ENCODE peak calls at places on chromosomes 6 and 20, in six cellular contexts. F is NCI-H1105, Z is PC-9, M is hypothalamus, N is NCI-H2171 treated with DMSO at 0.1 percent for 48 hours, E is EL. X is an unnamed sample.
A peak's percentile ranks its signal among the peaks of the same experiment; 100 is the strongest.

GRCh38 chr6:43093361-43094289 is 17.5 kb downstream of the PTK7 start:
- DNase-seq in F (no peak), Z (no peak), M (no peak), N (no peak), E (peak; percentile 88), X (no peak)

GRCh38 chr20:17024513-17025105 is 202.2 kb upstream of the PCSK2 start:
- DNase-seq in F (no peak), Z (no peak), M (no peak), N (no peak), E (peak; percentile 46), X (no peak)

GRCh38 chr6:43838276-43839036 is 68.4 kb downstream of the VEGFA start:
- DNase-seq in F (no peak), Z (peak; percentile 39), M (no peak), N (no peak), E (peak; percentile 81), X (no peak)

GRCh38 chr20:32535316-32535952 is 49.7 kb downstream of the NOL4L start:
- DNase-seq in F (peak; percentile 64), Z (no peak), M (no peak), N (peak; percentile 96), E (no peak), X (peak; percentile 95)

GRCh38 chr6:141946502-141946901 is 186.2 kb upstream of the GJE1 start:
- DNase-seq in F (no peak), Z (no peak), M (no peak), N (no peak), E (no peak), X (no peak)

GRCh38 chr20:64030371-64031134 is 5.4 kb upstream of the C20orf204 start:
- DNase-seq in F (no peak), Z (no peak), M (no peak), N (no peak), E (no peak), X (no peak)

GRCh38 chr6:42694586-42694985 is 27.8 kb downstream of the PRPH2 start:
- DNase-seq in F (no peak), Z (peak; percentile 47), M (no peak), N (no peak), E (peak; percentile 84), X (no peak)

GRCh38 chr20:20003088-20003954 is 13.8 kb upstream of the NAA20 start:
- DNase-seq in F (no peak), Z (no peak), M (no peak), N (peak; percentile 27), E (no peak), X (peak; percentile 41)

GRCh38 chr6:132404736-132405135 is 3.5 kb upstream of the MOXD1 start:
- DNase-seq in F (no peak), Z (no peak), M (no peak), N (no peak), E (no peak), X (no peak)

GRCh38 chr6:28974505-28974904 is 30.6 kb downstream of the ZNF311 start:
- DNase-seq in F (no peak), Z (no peak), M (no peak), N (no peak), E (no peak), X (no peak)

GRCh38 chr20:61767776-61768494 is 297.7 kb downstream of the TAF4 start:
- DNase-seq in F (no peak), Z (no peak), M (no peak), N (no peak), E (no peak), X (no peak)

GRCh38 chr6:154229796-154230195 is 126.8 kb downstream of the IPCEF1 start:
- DNase-seq in F (no peak), Z (no peak), M (no peak), N (no peak), E (no peak), X (no peak)

GRCh38 chr6:85388531-85388930 is 61.4 kb upstream of the NT5E start:
- DNase-seq in F (no peak), Z (no peak), M (no peak), N (no peak), E (no peak), X (no peak)

GRCh38 chr6:50128420-50129005 is 78.8 kb upstream of the DEFB112 start:
- DNase-seq in F (peak; percentile 17), Z (no peak), M (no peak), N (peak; percentile 28), E (peak; percentile 8), X (peak; percentile 17)

GRCh38 chr6:30450908-30451818 is 38.1 kb upstream of the HLA-E start:
- DNase-seq in F (no peak), Z (no peak), M (peak; percentile 11), N (no peak), E (peak; percentile 57), X (peak; percentile 18)

GRCh38 chr6:165827190-165827518 is 164.1 kb upstream of the PDE10A start:
- DNase-seq in F (no peak), Z (no peak), M (no peak), N (no peak), E (no peak), X (no peak)

GRCh38 chr6:129104131-129104530 is 221.2 kb downstream of the LAMA2 start:
- DNase-seq in F (no peak), Z (no peak), M (no peak), N (no peak), E (peak; percentile 67), X (no peak)

GRCh38 chr20:6767536-6768227 is at the start of gene BMP2:
- DNase-seq in F (peak; percentile 66), Z (no peak), M (peak; percentile 71), N (peak; percentile 43), E (peak; percentile 40), X (peak; percentile 20)

GRCh38 chr6:6825986-6826901 is 237.7 kb downstream of the LY86 start:
- DNase-seq in F (peak; percentile 51), Z (peak; percentile 59), M (peak; percentile 18), N (peak; percentile 41), E (peak; percentile 20), X (peak; percentile 50)

GRCh38 chr20:31517373-31517772 is 3.1 kb downstream of the HM13 start:
- DNase-seq in F (no peak), Z (peak; percentile 51), M (no peak), N (peak; percentile 22), E (peak; percentile 64), X (no peak)

GRCh38 chr6:45681860-45682488 is 304.2 kb upstream of the SUPT3H start:
- DNase-seq in F (no peak), Z (no peak), M (no peak), N (no peak), E (peak; percentile 50), X (no peak)

GRCh38 chr6:16511048-16511660 is 250.1 kb downstream of the ATXN1 start:
- DNase-seq in F (no peak), Z (no peak), M (no peak), N (no peak), E (peak; percentile 53), X (no peak)

GRCh38 chr6:136566851-136567250 is 16.6 kb upstream of the MAP7 start:
- DNase-seq in F (no peak), Z (no peak), M (no peak), N (no peak), E (no peak), X (no peak)

GRCh38 chr20:34874094-34874654 is 1.5 kb upstream of the GGT7 start:
- DNase-seq in F (peak; percentile 48), Z (peak; percentile 81), M (peak; percentile 73), N (peak; percentile 82), E (peak; percentile 90), X (peak; percentile 61)

GRCh38 chr6:106309766-106310373 is 15.7 kb downstream of the ATG5 start:
- DNase-seq in F (no peak), Z (no peak), M (no peak), N (no peak), E (peak; percentile 75), X (no peak)

GRCh38 chr6:111872521-111873177 is 603 bp downstream of the FYN start:
- DNase-seq in F (no peak), Z (peak; percentile 28), M (peak; percentile 50), N (peak; percentile 75), E (no peak), X (peak; percentile 52)

GRCh38 chr6:33655155-33655554 is 34.0 kb downstream of the ITPR3 start:
- DNase-seq in F (no peak), Z (no peak), M (no peak), N (peak; percentile 19), E (peak; percentile 17), X (no peak)

X was measured in DMS79 treated with DMSO at 0.1 percent for 48 hours.